ENCODE peak calls at places on chromosome 13, in four cellular contexts. Q, G, Y and O are unnamed samples.

GRCh38 chr13:98033277-98034247 is 80.1 kb downstream of the IPO5 start:
- DNase-seq in Y (peak), Q (peak), G (peak), O (no peak)

GRCh38 chr13:29472317-29472961 is 123.0 kb downstream of the SLC7A1 start:
- DNase-seq in Y (no peak), Q (peak), G (peak), O (no peak)

GRCh38 chr13:77014906-77015685 is 11.9 kb downstream of the FBXL3 start:
- DNase-seq in G (no peak), Q (no peak), Y (no peak), O (no peak)

GRCh38 chr13:35475131-35475959 is 1.1 kb downstream of the MAB21L1 start:
- DNase-seq in Q (peak), G (peak), Y (no peak), O (peak)

GRCh38 chr13:113258655-113259054 is 38.4 kb upstream of the LAMP1 start:
- DNase-seq in Y (no peak), G (no peak), Q (no peak), O (no peak)

GRCh38 chr13:29810898-29811297 is 39.5 kb downstream of the UBL3 start:
- DNase-seq in G (no peak), Q (no peak), Y (no peak), O (no peak)

GRCh38 chr13:35144496-35144895 is 202.4 kb downstream of the NBEA start:
- DNase-seq in Q (no peak), G (no peak), Y (no peak), O (no peak)

GRCh38 chr13:40502236-40502635 is 164.2 kb downstream of the FOXO1 start:
- DNase-seq in G (no peak), Q (no peak), Y (no peak), O (no peak)

GRCh38 chr13:62014299-62014698 is 598.6 kb upstream of the PCDH20 start:
- DNase-seq in Q (no peak), G (peak), Y (no peak), O (no peak)

GRCh38 chr13:76887070-76887563 is 912 bp upstream of the KCTD12 start:
- DNase-seq in G (no peak), Q (no peak), Y (peak), O (no peak)

GRCh38 chr13:43356566-43356965 is 333.2 kb downstream of the DNAJC15 start:
- DNase-seq in Q (peak), Y (no peak), G (no peak), O (no peak)

GRCh38 chr13:109529964-109530363 is 256.4 kb downstream of the IRS2 start:
- DNase-seq in Y (no peak), Q (no peak), G (no peak), O (no peak)

GRCh38 chr13:110957181-110957884 is 42.5 kb upstream of the ANKRD10 start:
- DNase-seq in Y (no peak), Q (no peak), G (no peak), O (no peak)

GRCh38 chr13:98930014-98930625 is 47.7 kb downstream of the DOCK9 start:
- DNase-seq in Q (no peak), G (no peak), Y (no peak), O (no peak)

GRCh38 chr13:73544175-73544574 is 485.4 kb downstream of the KLF5 start:
- DNase-seq in G (no peak), Q (no peak), Y (no peak), O (no peak)
- TF ChIP-seq CTCF in G (no peak), Q (peak), Y (no peak), O (no peak)

GRCh38 chr13:87280139-87280538 is 391.0 kb upstream of the SLITRK5 start:
- DNase-seq in Q (no peak), Y (no peak), G (no peak), O (no peak)
- TF ChIP-seq CTCF in Q (no peak), Y (no peak), G (peak), O (no peak)

GRCh38 chr13:25218011-25218410 is 45.9 kb upstream of the AMER2 start:
- DNase-seq in G (no peak), Q (peak), Y (peak), O (no peak)

GRCh38 chr13:25217023-25217909 is 45.2 kb upstream of the AMER2 start:
- DNase-seq in Q (peak), G (peak), Y (peak), O (no peak)

GRCh38 chr13:25215253-25215575 is 43.1 kb upstream of the AMER2 start:
- DNase-seq in Q (no peak), Y (no peak), G (no peak), O (no peak)

GRCh38 chr13:25213716-25214115 is 41.6 kb upstream of the AMER2 start:
- DNase-seq in G (no peak), Y (peak), Q (peak), O (no peak)

GRCh38 chr13:25214371-25215252 is 42.5 kb upstream of the AMER2 start:
- DNase-seq in G (peak), Y (peak), Q (peak), O (peak)
- TF ChIP-seq CTCF in G (peak), Y (no peak), Q (peak), O (no peak)

GRCh38 chr13:52195052-52195837 is 35.8 kb upstream of the NEK3 start:
- DNase-seq in G (peak), Y (peak), Q (peak), O (peak)
- TF ChIP-seq CTCF in G (no peak), Y (no peak), Q (peak), O (no peak)

DNA sequence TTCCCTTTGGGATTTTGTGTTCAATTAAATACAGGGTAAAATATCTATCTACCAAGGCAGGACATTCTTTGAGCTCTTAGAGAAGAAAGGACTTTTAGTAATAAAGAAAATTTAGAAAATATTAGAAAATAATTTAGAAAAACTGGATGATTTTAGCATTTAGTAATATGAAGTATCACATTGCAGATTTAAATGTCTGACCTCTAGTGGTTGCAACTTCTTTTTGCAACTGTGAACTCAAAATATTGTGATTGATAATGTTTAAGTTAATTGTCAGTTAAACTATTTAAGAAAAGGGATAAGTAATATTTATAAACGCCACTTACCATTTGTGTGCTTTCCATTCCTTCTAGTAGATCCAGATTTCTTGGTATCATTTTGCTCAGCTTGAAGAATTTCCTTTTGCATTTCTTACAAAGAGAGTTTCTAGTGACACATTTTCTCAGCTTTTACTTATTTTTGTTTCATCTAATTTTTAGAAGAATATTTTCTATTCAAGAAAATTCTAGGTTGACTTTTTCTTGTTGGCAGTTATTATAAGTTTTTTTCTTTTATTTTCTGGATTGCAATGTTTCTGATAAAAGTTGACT is 10.3 kb upstream of the POSTN start:
- DNase-seq in Y (no peak), G (no peak), Q (no peak), O (no peak)
- TF ChIP-seq CTCF in Y (no peak), G (peak), Q (peak), O (no peak)